ENCODE peak calls at places on chromosome X, in ten cellular contexts. D, M, L, Z, E, C, A, Y, N and Q are unnamed samples. For H3K4me1 and H3K9me3, the result is how much of the 10 kb centered on the place peaks cover.

GRCh38 chrX:73943572-73943899 is 360.4 kb upstream of the ZCCHC13 start:
- DNase-seq in D (no peak), M (no peak), L (no peak), Z (no peak), E (no peak), C (no peak), A (no peak), Y (no peak), N (no peak), Q (no peak)

GRCh38 chrX:11750051-11750450 is 8.0 kb upstream of the MSL3 start:
- DNase-seq in D (no peak), M (no peak), L (no peak), Z (no peak), E (no peak), C (no peak), A (no peak), Y (no peak), N (no peak), Q (no peak)

GRCh38 chrX:9627827-9628406 is 137.7 kb downstream of the GPR143 start:
- DNase-seq in D (no peak), M (no peak), L (no peak), Z (no peak), E (no peak), C (no peak), A (no peak), Y (no peak), N (no peak), Q (no peak)

GRCh38 chrX:25721564-25721963 is 416.6 kb upstream of the MAGEB18 start:
- DNase-seq in D (no peak), M (no peak), L (peak), Z (no peak), E (no peak), C (no peak), A (no peak), Y (no peak), N (peak), Q (no peak)

GRCh38 chrX:20988118-20988517 is 386.1 kb upstream of the CNKSR2 start:
- DNase-seq in D (no peak), M (no peak), L (no peak), Z (no peak), E (no peak), C (no peak), A (no peak), Y (no peak), N (no peak), Q (no peak)

GRCh38 chrX:48761674-48762471 is at the start of gene GLOD5:
- DNase-seq in D (no peak), M (peak), L (peak), Z (peak), E (peak), C (peak), A (no peak), Y (peak), N (no peak), Q (no peak)

GRCh38 chrX:21996872-21997271 is 35.3 kb upstream of the PHEX start:
- DNase-seq in D (no peak), M (no peak), L (peak), Z (peak), E (no peak), C (no peak), A (no peak), Y (no peak), N (peak), Q (no peak)

GRCh38 chrX:39814391-39814790 is 283.4 kb downstream of the BCOR start:
- DNase-seq in D (no peak), M (no peak), L (no peak), Z (peak), E (peak), C (no peak), A (no peak), Y (no peak), N (peak), Q (no peak)

GRCh38 chrX:97026406-97026805 is 142.7 kb downstream of the RPA4 start:
- DNase-seq in D (no peak), M (no peak), L (no peak), Z (no peak), E (no peak), C (no peak), A (no peak), Y (peak), N (peak), Q (no peak)

GRCh38 chrX:13432776-13433605 is 113.1 kb upstream of the ATXN3L start:
- DNase-seq in D (no peak), M (no peak), L (no peak), Z (no peak), E (no peak), C (no peak), A (no peak), Y (no peak), N (no peak), Q (no peak)

GRCh38 chrX:136251042-136251991 is at the start of gene MAP7D3:
- DNase-seq in D (peak), M (peak), L (no peak), Z (peak), E (peak), C (peak), A (no peak), Y (peak), N (peak), Q (no peak)

GRCh38 chrX:52865328-52865980 is 2.4 kb downstream of the XAGE3 start:
- DNase-seq in D (no peak), M (no peak), L (no peak), Z (no peak), E (no peak), C (no peak), A (no peak), Y (no peak), N (no peak), Q (no peak)

GRCh38 chrX:132614297-132614696 is 125.5 kb upstream of the MBNL3 start:
- DNase-seq in D (no peak), M (no peak), L (peak), Z (no peak), E (no peak), C (no peak), A (no peak), Y (no peak), N (no peak), Q (no peak)

GRCh38 chrX:68997911-68998310 is 167.3 kb downstream of the PJA1 start:
- DNase-seq in D (peak), M (peak), L (no peak), Z (no peak), E (peak), C (no peak), A (peak), Y (no peak), N (peak), Q (peak)

GRCh38 chrX:103941201-103941975 is 21.0 kb upstream of the TMSB15B start:
- DNase-seq in D (no peak), M (no peak), L (no peak), Z (peak), E (no peak), C (no peak), A (no peak), Y (peak), N (peak), Q (no peak)

GRCh38 chrX:33065415-33065814 is 145.9 kb downstream of the DMD start:
- DNase-seq in D (no peak), M (no peak), L (no peak), Z (no peak), E (no peak), C (no peak), A (no peak), Y (no peak), N (no peak), Q (no peak)

GRCh38 chrX:119399772-119400101 is 601 bp downstream of the SLC25A43 start:
- DNase-seq in D (no peak), M (no peak), L (no peak), Z (no peak), E (no peak), C (no peak), A (no peak), Y (no peak), N (peak), Q (no peak)

GRCh38 chrX:153487590-153488071 is 7.1 kb upstream of the BGN start:
- DNase-seq in D (no peak), M (no peak), L (no peak), Z (no peak), E (no peak), C (no peak), A (no peak), Y (no peak), N (peak), Q (no peak)

GRCh38 chrX:103685396-103685795 is 1.1 kb downstream of the MORF4L2 start:
- DNase-seq in D (no peak), M (no peak), L (no peak), Z (peak), E (no peak), C (no peak), A (no peak), Y (peak), N (no peak), Q (no peak)

GRCh38 chrX:149010026-149010898 is 494.8 kb downstream of the IDS start:
- DNase-seq in D (no peak), M (no peak), L (no peak), Z (no peak), E (no peak), C (no peak), A (no peak), Y (no peak), N (no peak), Q (no peak)

GRCh38 chrX:37942170-37942569 is 64.2 kb upstream of the SYTL5 start:
- DNase-seq in D (no peak), M (no peak), L (no peak), Z (peak), E (no peak), C (no peak), A (no peak), Y (no peak), N (no peak), Q (no peak)
- TF ChIP-seq POLR2AphosphoS5 in D (no peak), M (no peak), L (no peak), Z (no peak), E (no peak), C (no peak), A (no peak), Y (no peak), N (no peak), Q (no peak)

DNA sequence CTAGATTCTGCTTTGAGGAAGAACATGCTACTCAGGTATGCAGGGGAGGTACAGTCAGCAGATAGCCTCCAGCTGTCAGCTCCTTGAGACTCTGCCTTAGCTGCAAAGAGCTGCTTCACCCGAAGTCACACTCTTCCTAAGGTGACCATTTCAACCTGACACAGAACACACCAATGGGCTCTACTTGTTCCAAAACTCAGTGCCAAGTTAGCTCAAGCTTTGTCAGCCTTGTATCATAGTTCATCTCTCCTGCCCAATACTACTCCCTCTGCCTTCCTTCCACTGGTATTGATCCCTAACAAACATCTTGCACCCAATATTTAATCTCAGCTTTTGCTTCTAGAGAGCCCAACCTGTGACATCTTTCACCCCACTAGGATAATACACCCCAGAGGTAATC is 7.8 kb upstream of the SMARCA1 start:
- DNase-seq in D (no peak), M (no peak), L (no peak), Z (no peak), E (no peak), C (no peak), A (no peak), Y (no peak), N (no peak), Q (no peak)
- H3K4me1 ChIP-seq in D (under half), M (under half), L (half or more), Z (under half), E (under half), C (under half), A (under half), Y (under half), N (under half), Q (under half)

GRCh38 chrX:28273751-28274150 is 292.5 kb upstream of the DCAF8L1 start:
- DNase-seq in D (no peak), M (no peak), L (no peak), Z (no peak), E (no peak), C (no peak), A (no peak), Y (no peak), N (peak), Q (no peak)

GRCh38 chrX:28278236-28278635 is 297.0 kb upstream of the DCAF8L1 start:
- DNase-seq in D (no peak), M (no peak), L (no peak), Z (no peak), E (no peak), C (no peak), A (no peak), Y (no peak), N (peak), Q (no peak)
- H3K9me3 ChIP-seq in D (under half), M (under half), L (under half), Z (under half), E (under half), C (under half), A (under half), Y (under half), N (under half), Q (under half)

DNA sequence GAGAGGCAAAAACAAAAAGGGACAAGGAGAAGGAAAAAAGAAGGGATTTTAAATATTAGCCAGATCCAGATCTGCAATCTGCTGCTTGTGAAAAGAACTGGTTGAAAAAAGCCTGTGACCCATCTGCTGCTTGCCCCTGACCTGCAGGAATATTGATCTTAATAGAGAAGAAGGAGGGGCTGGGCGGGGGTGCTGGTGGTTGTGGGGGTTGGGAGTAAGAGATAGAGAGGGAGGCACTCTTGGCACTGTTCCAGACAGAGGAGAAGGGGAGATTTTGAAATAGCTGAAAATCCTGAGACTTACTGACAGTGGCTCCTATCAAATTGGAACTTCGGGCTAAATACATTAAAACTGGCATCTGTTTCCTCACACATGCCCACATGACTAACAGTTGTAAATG is 1.5 kb downstream of the DCX start:
- DNase-seq in D (no peak), M (no peak), L (no peak), Z (no peak), E (no peak), C (no peak), A (no peak), Y (peak), N (no peak), Q (no peak)
- TF ChIP-seq POLR2AphosphoS5 in D (no peak), M (no peak), L (no peak), Z (no peak), E (no peak), C (no peak), A (no peak), Y (no peak), N (no peak), Q (no peak)

GRCh38 chrX:66004928-66005831 is 34.7 kb downstream of the VSIG4 start:
- DNase-seq in D (no peak), M (no peak), L (no peak), Z (peak), E (no peak), C (no peak), A (no peak), Y (no peak), N (no peak), Q (no peak)
- H3K4me1 ChIP-seq in D (under half), M (under half), L (under half), Z (under half), E (under half), C (under half), A (under half), Y (under half), N (under half), Q (under half)

GRCh38 chrX:6777211-6778002 is 242.5 kb upstream of the VCX3A start:
- DNase-seq in D (no peak), M (no peak), L (no peak), Z (no peak), E (no peak), C (no peak), A (no peak), Y (no peak), N (no peak), Q (no peak)
- H3K9me3 ChIP-seq in D (under half), M (under half), L (under half), Z (under half), E (under half), C (under half), A (under half), Y (under half), N (under half), Q (under half)

GRCh38 chrX:47723689-47724088 is 64.7 kb upstream of the UXT start:
- DNase-seq in D (no peak), M (no peak), L (peak), Z (peak), E (no peak), C (no peak), A (no peak), Y (no peak), N (no peak), Q (no peak)

GRCh38 chrX:47722260-47722659 is 63.3 kb upstream of the UXT start:
- DNase-seq in D (no peak), M (no peak), L (no peak), Z (no peak), E (no peak), C (no peak), A (no peak), Y (no peak), N (no peak), Q (no peak)

GRCh38 chrX:47723083-47723482 is 64.1 kb upstream of the UXT start:
- DNase-seq in D (no peak), M (no peak), L (no peak), Z (no peak), E (no peak), C (no peak), A (no peak), Y (no peak), N (no peak), Q (no peak)
- TF ChIP-seq POLR2AphosphoS5 in D (no peak), M (no peak), L (no peak), Z (no peak), E (no peak), C (no peak), A (no peak), Y (no peak), N (no peak), Q (no peak)